ENCODE peak calls at places on chromosomes 12 and 14, in eight cellular contexts. G, U, O, D, Y, N, L and R are unnamed samples.
A peak's percentile ranks its signal among the peaks of the same experiment; 100 is the strongest.

GRCh38 chr14:104600141-104600643 is 4.4 kb downstream of the TMEM179 start:
- DNase-seq in U (no peak), O (no peak), N (no peak), D (no peak), Y (peak; percentile 25), G (peak; percentile 30), L (no peak), R (no peak)

GRCh38 chr14:67420102-67420739 is 8.3 kb upstream of the PLEK2 start:
- DNase-seq in G (peak; percentile 22), Y (peak; percentile 62), O (no peak), U (no peak), L (no peak), N (no peak), D (peak; percentile 68), R (no peak)

GRCh38 chr12:68331500-68331868 is 678 bp downstream of the MDM1 start:
- DNase-seq in U (no peak), L (no peak), Y (no peak), G (no peak), O (no peak), D (no peak), N (no peak), R (no peak)

GRCh38 chr14:89420502-89420901 is 3.5 kb upstream of the FOXN3 start:
- DNase-seq in O (no peak), L (no peak), Y (no peak), G (no peak), N (no peak), U (no peak), D (no peak), R (no peak)

GRCh38 chr14:80152166-80152565 is 59.1 kb downstream of the DIO2 start:
- DNase-seq in G (no peak), O (no peak), U (no peak), D (no peak), L (no peak), Y (no peak), N (no peak), R (no peak)

GRCh38 chr14:102209224-102209966 is 69.7 kb downstream of the WDR20 start:
- DNase-seq in L (no peak), O (peak; percentile 35), Y (no peak), G (peak; percentile 70), U (no peak), N (peak; percentile 28), D (no peak), R (no peak)

GRCh38 chr12:70756118-70756517 is 118.9 kb upstream of the PTPRB start:
- DNase-seq in N (peak; percentile 20), L (no peak), U (no peak), Y (peak; percentile 5), D (no peak), G (peak; percentile 74), O (peak; percentile 60), R (no peak)

GRCh38 chr12:131378861-131379665 is 331.8 kb upstream of the SFSWAP start:
- DNase-seq in N (no peak), O (no peak), L (no peak), Y (no peak), D (no peak), G (no peak), U (no peak), R (no peak)

GRCh38 chr14:61837336-61838229 is 75.4 kb downstream of the SNAPC1 start:
- DNase-seq in G (peak; percentile 91), Y (peak; percentile 75), O (peak; percentile 90), N (peak; percentile 80), L (peak; percentile 58), D (peak; percentile 67), U (peak; percentile 69), R (peak; percentile 58)

GRCh38 chr12:66941150-66941549 is 262.3 kb upstream of the GRIP1 start:
- DNase-seq in L (no peak), G (no peak), O (no peak), N (no peak), D (no peak), Y (no peak), U (no peak), R (no peak)

GRCh38 chr14:77012193-77012592 is 16.3 kb downstream of the IRF2BPL start:
- DNase-seq in L (no peak), N (no peak), D (no peak), Y (no peak), O (no peak), G (no peak), U (no peak), R (no peak)

GRCh38 chr14:82180057-82180620 is 646.5 kb upstream of the SEL1L start:
- DNase-seq in N (no peak), O (no peak), U (no peak), L (no peak), D (no peak), Y (no peak), G (no peak), R (no peak)

GRCh38 chr12:27424631-27425230 is 21.8 kb upstream of the SMCO2 start:
- DNase-seq in N (peak; percentile 58), U (no peak), Y (peak; percentile 75), O (peak; percentile 86), D (no peak), G (peak; percentile 73), L (no peak), R (no peak)

GRCh38 chr12:116604151-116604550 is 45.0 kb downstream of the MAP1LC3B2 start:
- DNase-seq in G (no peak), U (no peak), Y (peak; percentile 91), N (no peak), L (no peak), O (peak; percentile 25), D (no peak), R (no peak)

GRCh38 chr14:103296007-103296406 is 38.0 kb upstream of the EIF5 start:
- DNase-seq in N (peak; percentile 75), U (no peak), G (peak; percentile 70), D (no peak), O (peak; percentile 26), L (no peak), Y (no peak), R (no peak)

GRCh38 chr12:96751626-96752025 is 155.4 kb upstream of the NEDD1 start:
- DNase-seq in Y (no peak), L (no peak), U (no peak), D (no peak), N (no peak), O (no peak), G (no peak), R (no peak)

GRCh38 chr12:6046511-6047180 is 77.8 kb downstream of the VWF start:
- DNase-seq in D (no peak), O (no peak), N (no peak), U (no peak), Y (no peak), G (no peak), L (no peak), R (no peak)

GRCh38 chr12:31214626-31215520 is 111.1 kb downstream of the SINHCAF start:
- DNase-seq in N (no peak), D (no peak), L (no peak), G (no peak), Y (no peak), O (no peak), U (no peak), R (no peak)
- TF ChIP-seq CTCF in N (no peak), D (no peak), L (no peak), G (no peak), Y (no peak), O (no peak), U (no peak), R (no peak)

GRCh38 chr12:124527861-124528561 is 39.4 kb downstream of the NCOR2 start:
- DNase-seq in D (peak; percentile 84), O (no peak), N (no peak), L (no peak), U (peak; percentile 42), Y (no peak), G (peak; percentile 83), R (no peak)
- TF ChIP-seq CTCF in D (peak; percentile 65), O (no peak), N (no peak), L (no peak), U (no peak), Y (peak; percentile 6), G (peak; percentile 2), R (no peak)

DNA sequence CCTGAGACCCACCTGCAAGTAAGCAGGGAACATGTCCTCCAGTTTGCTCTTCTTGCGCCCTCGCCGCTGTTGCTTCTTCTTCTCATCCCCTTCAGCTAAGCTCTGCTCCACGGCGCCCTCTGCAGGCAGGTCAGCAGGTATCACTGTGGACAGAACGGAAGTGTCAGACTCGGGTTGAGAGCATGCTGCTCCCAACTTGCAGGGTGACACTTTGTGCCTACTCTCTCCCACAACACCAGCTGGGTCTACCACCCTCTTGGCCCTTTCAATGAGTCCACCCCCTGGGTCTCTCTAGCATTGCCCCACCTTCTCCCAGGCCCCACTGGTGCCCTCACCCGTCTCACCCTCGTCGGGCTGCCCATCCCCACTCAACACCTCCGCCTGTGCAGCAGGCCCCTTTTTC is 16.7 kb downstream of the KMT2D start:
- DNase-seq in L (peak; percentile 82), D (peak; percentile 81), G (peak; percentile 68), O (peak; percentile 66), Y (peak; percentile 85), N (peak; percentile 40), U (peak; percentile 50), R (peak; percentile 77)
- TF ChIP-seq CTCF in L (peak; percentile 80), D (peak; percentile 88), G (peak; percentile 71), O (peak; percentile 76), Y (peak; percentile 95), N (peak; percentile 49), U (peak; percentile 72), R (peak; percentile 75)

GRCh38 chr14:49634547-49635334 is at the start of gene DNAAF2:
- DNase-seq in U (peak; percentile 53), G (peak; percentile 84), O (peak; percentile 76), D (peak; percentile 66), N (peak; percentile 76), L (peak; percentile 76), Y (peak; percentile 75), R (peak; percentile 58)
- TF ChIP-seq CTCF in U (no peak), G (no peak), O (no peak), D (no peak), N (no peak), L (peak; percentile 4), Y (no peak), R (no peak)

DNA sequence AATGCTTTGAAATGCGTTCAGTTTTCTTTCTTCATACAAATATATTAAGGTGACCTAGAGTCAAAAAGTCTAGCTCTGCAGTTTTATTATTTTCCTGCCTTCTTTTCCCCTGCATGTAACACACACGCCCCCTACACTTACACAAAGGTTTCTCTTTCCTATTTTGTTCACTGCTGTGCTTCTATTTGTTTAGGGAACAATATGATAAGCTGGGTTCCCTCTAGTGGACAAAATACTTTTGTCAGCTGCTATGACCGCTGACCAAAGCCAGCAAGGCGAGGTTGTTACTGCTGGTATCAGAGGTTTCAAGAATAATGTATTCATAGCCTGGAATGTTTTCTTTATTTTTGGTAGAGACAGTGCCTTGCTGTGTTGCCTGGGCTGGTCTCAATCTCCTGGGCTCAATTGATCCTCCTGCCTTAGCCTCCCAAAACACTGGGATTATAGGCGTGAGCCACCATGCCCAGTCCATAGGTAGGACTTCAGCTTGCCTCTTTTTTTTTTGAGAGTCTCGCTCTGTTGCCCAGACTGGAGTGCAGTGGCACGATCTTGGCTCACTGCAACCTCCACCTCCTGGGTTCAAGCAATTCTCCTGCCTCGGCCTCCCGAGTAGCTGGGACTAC is 33.4 kb downstream of the FNTB start:
- DNase-seq in U (no peak), D (peak; percentile 40), Y (peak; percentile 79), L (no peak), G (peak; percentile 67), N (peak; percentile 83), O (peak; percentile 92), R (no peak)
- TF ChIP-seq CTCF in U (peak; percentile 76), D (peak; percentile 67), Y (peak; percentile 48), L (peak; percentile 19), G (peak; percentile 76), N (peak; percentile 78), O (peak; percentile 80), R (no peak)

DNA sequence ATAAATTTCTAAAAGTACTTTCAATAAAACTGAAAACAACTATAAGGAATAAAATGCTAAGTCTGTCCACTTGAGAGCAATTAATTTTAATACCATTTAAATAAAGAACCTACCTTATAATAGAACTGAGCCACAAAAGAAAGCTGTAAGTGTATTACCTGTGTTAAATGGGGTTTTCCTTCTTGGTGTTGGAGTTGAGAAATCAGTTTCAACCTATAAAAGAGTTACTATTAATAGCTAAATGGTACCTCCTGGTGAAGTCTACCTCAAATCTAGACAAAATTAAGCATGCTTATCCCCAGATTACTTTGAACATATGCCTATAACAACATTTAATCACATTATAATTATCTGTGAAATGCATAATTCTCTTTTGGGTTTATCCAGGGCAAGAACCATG is 48.8 kb downstream of the MIS18BP1 start:
- DNase-seq in N (no peak), G (no peak), O (no peak), U (no peak), D (no peak), L (no peak), Y (no peak), R (no peak)
- TF ChIP-seq CTCF in N (no peak), G (no peak), O (no peak), U (no peak), D (no peak), L (no peak), Y (no peak), R (no peak)